ENCODE peak calls at places on chromosome 19, in five cellular contexts. One of them, this sample, is unnamed.

GRCh38 chr19:8526345-8527062 is 12.5 kb upstream of the ZNF414 start:
- DNase-seq in HCT116: peak
- DNase-seq in cardiac muscle cell: peak
- DNase-seq in AG09309: no peak
- DNase-seq in endothelial cell: peak
- DNase-seq in this sample: peak

GRCh38 chr19:29694669-29695627 is 20.1 kb downstream of the C19orf12 start:
- DNase-seq in endothelial cell: peak
- DNase-seq in AG09309: peak
- DNase-seq in HCT116: no peak
- DNase-seq in cardiac muscle cell: peak
- DNase-seq in this sample: peak

GRCh38 chr19:34962945-34963530 is 991 bp downstream of the ZNF792 start:
- DNase-seq in endothelial cell: peak
- DNase-seq in AG09309: no peak
- DNase-seq in HCT116: no peak
- DNase-seq in cardiac muscle cell: no peak
- DNase-seq in this sample: no peak

GRCh38 chr19:6217752-6218403 is 61.9 kb downstream of the MLLT1 start:
- DNase-seq in AG09309: no peak
- DNase-seq in HCT116: no peak
- DNase-seq in cardiac muscle cell: no peak
- DNase-seq in endothelial cell: no peak
- DNase-seq in this sample: no peak

GRCh38 chr19:39917561-39918182 is 16.8 kb downstream of the FCGBP start:
- DNase-seq in HCT116: no peak
- DNase-seq in cardiac muscle cell: no peak
- DNase-seq in endothelial cell: no peak
- DNase-seq in AG09309: no peak
- DNase-seq in this sample: no peak

GRCh38 chr19:13260883-13261653 is 110.9 kb downstream of the IER2 start:
- DNase-seq in endothelial cell: no peak
- DNase-seq in cardiac muscle cell: peak
- DNase-seq in HCT116: peak
- DNase-seq in AG09309: peak
- DNase-seq in this sample: no peak

GRCh38 chr19:6766357-6767080 is 716 bp downstream of the SH2D3A start:
- DNase-seq in HCT116: no peak
- DNase-seq in endothelial cell: no peak
- DNase-seq in AG09309: no peak
- DNase-seq in cardiac muscle cell: no peak
- DNase-seq in this sample: no peak

GRCh38 chr19:46551175-46551574 is 50.0 kb upstream of the CALM3 start:
- DNase-seq in AG09309: no peak
- DNase-seq in endothelial cell: no peak
- DNase-seq in HCT116: no peak
- DNase-seq in cardiac muscle cell: no peak
- DNase-seq in this sample: no peak

GRCh38 chr19:8601796-8602195 is 8.7 kb downstream of the ADAMTS10 start:
- DNase-seq in AG09309: no peak
- DNase-seq in HCT116: no peak
- DNase-seq in endothelial cell: no peak
- DNase-seq in cardiac muscle cell: no peak
- DNase-seq in this sample: no peak

GRCh38 chr19:50669319-50670101 is 20.3 kb downstream of the C19orf81 start:
- DNase-seq in cardiac muscle cell: peak
- DNase-seq in AG09309: no peak
- DNase-seq in endothelial cell: no peak
- DNase-seq in HCT116: no peak
- DNase-seq in this sample: peak

GRCh38 chr19:8307400-8307964 is 676 bp downstream of the CD320 start:
- DNase-seq in endothelial cell: peak
- DNase-seq in HCT116: no peak
- DNase-seq in AG09309: no peak
- DNase-seq in cardiac muscle cell: no peak
- DNase-seq in this sample: no peak

GRCh38 chr19:7292950-7293794 is 1.0 kb downstream of the INSR start:
- DNase-seq in HCT116: no peak
- DNase-seq in AG09309: no peak
- DNase-seq in endothelial cell: peak
- DNase-seq in cardiac muscle cell: peak
- DNase-seq in this sample: no peak

GRCh38 chr19:8517551-8518442 is 3.8 kb upstream of the ZNF414 start:
- DNase-seq in HCT116: no peak
- DNase-seq in AG09309: no peak
- DNase-seq in endothelial cell: no peak
- DNase-seq in cardiac muscle cell: peak
- DNase-seq in this sample: no peak

GRCh38 chr19:18282021-18282787 is 782 bp upstream of the JUND start:
- DNase-seq in AG09309: no peak
- DNase-seq in cardiac muscle cell: no peak
- DNase-seq in HCT116: no peak
- DNase-seq in endothelial cell: no peak
- DNase-seq in this sample: no peak

GRCh38 chr19:18280247-18281081 is 958 bp downstream of the JUND start:
- DNase-seq in HCT116: no peak
- DNase-seq in AG09309: no peak
- DNase-seq in cardiac muscle cell: peak
- DNase-seq in endothelial cell: peak
- DNase-seq in this sample: no peak

GRCh38 chr19:18282788-18283141 is 1.3 kb upstream of the JUND start:
- DNase-seq in endothelial cell: no peak
- DNase-seq in HCT116: no peak
- DNase-seq in cardiac muscle cell: no peak
- DNase-seq in AG09309: no peak
- DNase-seq in this sample: no peak

GRCh38 chr19:18279516-18280246 is 1.7 kb downstream of the JUND start:
- DNase-seq in endothelial cell: peak
- DNase-seq in AG09309: peak
- DNase-seq in HCT116: peak
- DNase-seq in cardiac muscle cell: peak
- DNase-seq in this sample: peak

GRCh38 chr19:18281082-18282020 is at the start of gene JUND:
- DNase-seq in AG09309: peak
- DNase-seq in cardiac muscle cell: peak
- DNase-seq in endothelial cell: peak
- DNase-seq in HCT116: peak
- DNase-seq in this sample: peak
- TF ChIP-seq CTCF in AG09309: no peak
- TF ChIP-seq CTCF in cardiac muscle cell: no peak
- TF ChIP-seq CTCF in endothelial cell: peak
- TF ChIP-seq CTCF in HCT116: no peak
- TF ChIP-seq CTCF in this sample: no peak

GRCh38 chr19:55676384-55676783 is 1.4 kb downstream of the EPN1 start:
- DNase-seq in AG09309: no peak
- DNase-seq in cardiac muscle cell: peak
- DNase-seq in HCT116: no peak
- DNase-seq in endothelial cell: no peak
- DNase-seq in this sample: no peak

GRCh38 chr19:55677572-55678028 is 2.6 kb downstream of the EPN1 start:
- DNase-seq in cardiac muscle cell: no peak
- DNase-seq in AG09309: no peak
- DNase-seq in HCT116: no peak
- DNase-seq in endothelial cell: peak
- DNase-seq in this sample: no peak

GRCh38 chr19:55679343-55680257 is 4.6 kb downstream of the EPN1 start:
- DNase-seq in HCT116: no peak
- DNase-seq in cardiac muscle cell: no peak
- DNase-seq in AG09309: no peak
- DNase-seq in endothelial cell: no peak
- DNase-seq in this sample: no peak

GRCh38 chr19:55676889-55677505 is 2.0 kb downstream of the EPN1 start:
- DNase-seq in HCT116: no peak
- DNase-seq in cardiac muscle cell: no peak
- DNase-seq in endothelial cell: no peak
- DNase-seq in AG09309: no peak
- DNase-seq in this sample: no peak

DNA sequence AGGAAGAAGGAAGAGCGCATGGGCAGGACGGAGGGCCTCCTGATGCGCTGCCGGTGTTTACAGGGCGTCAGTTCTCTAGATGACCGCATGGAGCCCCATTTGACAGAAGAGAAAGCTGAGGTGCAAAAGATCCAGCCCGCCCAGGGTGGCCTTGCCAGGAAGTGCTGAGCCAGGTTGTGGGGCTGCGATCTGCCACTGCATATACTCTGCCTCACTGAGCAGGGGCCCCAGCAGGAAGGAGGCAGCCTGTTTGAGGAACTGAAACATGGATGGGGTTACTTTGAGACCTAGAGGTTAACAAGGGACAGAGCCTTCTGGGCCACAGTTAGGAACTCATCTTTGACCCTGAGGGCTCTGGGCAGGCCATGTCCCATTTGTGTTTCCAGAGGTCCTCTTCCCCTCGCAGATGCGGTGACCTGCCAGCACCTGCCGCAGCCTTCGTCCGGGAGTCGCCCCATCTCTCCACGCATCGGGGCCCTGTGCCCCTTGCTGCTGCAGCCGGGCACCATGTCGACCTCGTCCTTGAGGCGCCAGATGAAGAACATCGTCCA is 3.2 kb downstream of the EPN1 start:
- DNase-seq in endothelial cell: no peak
- DNase-seq in AG09309: no peak
- DNase-seq in cardiac muscle cell: no peak
- DNase-seq in HCT116: no peak
- DNase-seq in this sample: no peak
- TF ChIP-seq CTCF in endothelial cell: no peak
- TF ChIP-seq CTCF in AG09309: no peak
- TF ChIP-seq CTCF in cardiac muscle cell: no peak
- TF ChIP-seq CTCF in HCT116: no peak
- TF ChIP-seq CTCF in this sample: no peak

GRCh38 chr19:27974082-27974513 is 1238.9 kb downstream of the UQCRFS1 start:
- DNase-seq in HCT116: no peak
- DNase-seq in cardiac muscle cell: peak
- DNase-seq in endothelial cell: peak
- DNase-seq in AG09309: no peak
- DNase-seq in this sample: no peak
- TF ChIP-seq CTCF in HCT116: no peak
- TF ChIP-seq CTCF in cardiac muscle cell: peak
- TF ChIP-seq CTCF in endothelial cell: peak
- TF ChIP-seq CTCF in AG09309: peak
- TF ChIP-seq CTCF in this sample: peak

GRCh38 chr19:53772943-53773342 is 51.2 kb downstream of the NLRP12 start:
- DNase-seq in AG09309: peak
- DNase-seq in cardiac muscle cell: peak
- DNase-seq in endothelial cell: peak
- DNase-seq in HCT116: peak
- DNase-seq in this sample: no peak
- TF ChIP-seq CTCF in AG09309: peak
- TF ChIP-seq CTCF in cardiac muscle cell: peak
- TF ChIP-seq CTCF in endothelial cell: peak
- TF ChIP-seq CTCF in HCT116: peak
- TF ChIP-seq CTCF in this sample: peak

DNA sequence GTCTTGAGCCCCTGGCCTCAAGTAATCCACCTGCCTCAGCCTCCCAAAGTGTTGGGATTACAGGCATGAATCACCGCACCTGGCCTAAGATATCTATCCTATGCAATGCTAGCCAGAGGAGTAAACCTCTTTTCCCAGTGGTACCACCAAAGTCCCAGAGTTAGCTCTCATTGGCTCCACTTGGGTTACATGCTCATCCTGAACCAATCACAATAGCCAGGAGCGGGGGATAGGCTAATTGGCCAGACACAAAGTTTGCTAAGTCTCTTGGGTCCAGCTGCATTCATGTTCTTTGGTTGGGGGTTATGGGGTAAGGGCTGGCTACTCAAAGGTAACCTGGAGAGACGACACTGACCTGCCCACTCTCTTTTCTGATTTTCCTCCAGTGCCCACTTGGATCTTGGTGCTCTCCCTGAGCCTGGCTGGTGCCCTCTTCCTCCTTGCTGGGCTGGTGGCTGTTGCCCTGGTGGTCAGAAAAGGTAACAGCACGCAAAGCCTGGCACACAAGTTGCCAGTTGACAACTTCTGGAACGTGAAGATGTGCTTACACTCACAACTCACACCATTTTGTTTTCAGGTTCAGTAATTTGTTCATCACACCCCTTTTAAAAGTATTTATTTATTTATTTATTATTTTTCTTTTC is 7.8 kb downstream of the C19orf38 start:
- DNase-seq in HCT116: no peak
- DNase-seq in endothelial cell: peak
- DNase-seq in cardiac muscle cell: peak
- DNase-seq in AG09309: no peak
- DNase-seq in this sample: no peak
- TF ChIP-seq CTCF in HCT116: peak
- TF ChIP-seq CTCF in endothelial cell: peak
- TF ChIP-seq CTCF in cardiac muscle cell: peak
- TF ChIP-seq CTCF in AG09309: peak
- TF ChIP-seq CTCF in this sample: peak

GRCh38 chr19:55258828-55259539 is at the start of gene PPP6R1:
- DNase-seq in cardiac muscle cell: peak
- DNase-seq in endothelial cell: peak
- DNase-seq in HCT116: peak
- DNase-seq in AG09309: peak
- DNase-seq in this sample: peak
- TF ChIP-seq CTCF in cardiac muscle cell: no peak
- TF ChIP-seq CTCF in endothelial cell: no peak
- TF ChIP-seq CTCF in HCT116: no peak
- TF ChIP-seq CTCF in AG09309: no peak
- TF ChIP-seq CTCF in this sample: no peak

DNA sequence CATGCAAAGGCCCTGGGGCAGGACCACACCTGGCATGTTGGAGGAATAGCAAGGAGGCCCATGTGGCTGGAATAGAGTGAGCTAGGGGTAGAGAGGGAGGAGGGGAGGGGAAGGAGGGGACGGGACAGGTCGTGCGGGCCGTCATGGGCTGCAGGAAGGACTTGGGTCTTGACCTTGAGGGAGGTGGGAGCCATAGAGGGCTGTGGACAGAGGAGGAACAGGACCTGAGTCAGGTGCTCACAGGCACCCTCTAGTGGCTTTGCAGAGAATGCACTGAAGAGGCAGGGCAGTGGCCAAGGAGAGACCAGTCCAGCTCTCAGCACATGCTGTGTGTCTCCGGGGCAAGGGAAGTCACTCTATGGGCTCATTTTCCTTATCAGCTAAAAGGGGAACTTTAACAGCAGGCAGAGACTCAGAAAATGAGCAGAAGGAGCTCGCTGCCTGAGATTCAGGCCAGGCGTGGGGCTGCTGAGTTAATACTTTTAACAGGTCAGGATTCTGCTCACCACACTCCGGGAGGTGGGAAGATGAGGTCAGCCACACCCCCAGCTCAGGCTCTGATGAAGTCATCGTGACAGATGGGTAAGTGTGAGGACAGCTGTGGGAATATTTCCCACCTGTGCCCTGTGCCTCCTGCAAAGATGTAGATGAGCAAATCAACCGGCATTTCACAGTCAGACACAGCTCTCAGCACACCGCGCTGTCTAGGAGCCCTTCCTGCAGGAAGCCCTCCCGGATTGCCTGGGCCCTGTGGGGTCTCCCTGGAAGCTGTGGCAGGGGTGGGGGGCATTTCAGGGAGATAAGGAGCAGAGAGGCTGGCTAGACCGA is 6.0 kb upstream of the TNFAIP8L1 start:
- DNase-seq in cardiac muscle cell: peak
- DNase-seq in endothelial cell: peak
- DNase-seq in AG09309: no peak
- DNase-seq in HCT116: peak
- DNase-seq in this sample: no peak
- TF ChIP-seq CTCF in cardiac muscle cell: peak
- TF ChIP-seq CTCF in endothelial cell: peak
- TF ChIP-seq CTCF in AG09309: peak
- TF ChIP-seq CTCF in HCT116: peak
- TF ChIP-seq CTCF in this sample: peak